ENCODE peak calls at places on chromosome 9, in ten cellular contexts. One of them, this sample, is unnamed.

GRCh38 chr9:104276709-104277245 is 182.7 kb downstream of the SMC2 start:
- DNase-seq in T-helper 1 cell: no peak
- DNase-seq in stimulated activated CD4-positive, alpha-beta T cell treated with anti-CD3 and anti-CD28 coated beads, Interleukin-15, amount 100 ng/mL, for 1 hour: no peak
- DNase-seq in vagina: no peak
- DNase-seq in activated effector memory CD4-positive, alpha-beta T cell treated with anti-CD3 and anti-CD28 coated beads, Interleukin-2, amount 50 U/mL, for 16 hours: no peak
- DNase-seq in neural crest cell: no peak
- DNase-seq in A549: no peak
- DNase-seq in HCEC 1CT: peak
- DNase-seq in DMS 273 treated with DMSO at 0.1 percent for 48 hours: no peak
- DNase-seq in hepatic stellate cell: peak
- DNase-seq in this sample: no peak

GRCh38 chr9:22256381-22256780 is 190.2 kb upstream of the DMRTA1 start:
- DNase-seq in vagina: no peak
- DNase-seq in hepatic stellate cell: no peak
- DNase-seq in stimulated activated CD4-positive, alpha-beta T cell treated with anti-CD3 and anti-CD28 coated beads, Interleukin-15, amount 100 ng/mL, for 1 hour: no peak
- DNase-seq in A549: no peak
- DNase-seq in neural crest cell: no peak
- DNase-seq in activated effector memory CD4-positive, alpha-beta T cell treated with anti-CD3 and anti-CD28 coated beads, Interleukin-2, amount 50 U/mL, for 16 hours: no peak
- DNase-seq in T-helper 1 cell: no peak
- DNase-seq in HCEC 1CT: no peak
- DNase-seq in DMS 273 treated with DMSO at 0.1 percent for 48 hours: no peak
- DNase-seq in this sample: no peak

GRCh38 chr9:136521541-136521940 is 24.3 kb downstream of the NOTCH1 start:
- DNase-seq in neural crest cell: no peak
- DNase-seq in hepatic stellate cell: no peak
- DNase-seq in HCEC 1CT: no peak
- DNase-seq in T-helper 1 cell: no peak
- DNase-seq in DMS 273 treated with DMSO at 0.1 percent for 48 hours: no peak
- DNase-seq in A549: no peak
- DNase-seq in vagina: no peak
- DNase-seq in activated effector memory CD4-positive, alpha-beta T cell treated with anti-CD3 and anti-CD28 coated beads, Interleukin-2, amount 50 U/mL, for 16 hours: no peak
- DNase-seq in stimulated activated CD4-positive, alpha-beta T cell treated with anti-CD3 and anti-CD28 coated beads, Interleukin-15, amount 100 ng/mL, for 1 hour: no peak
- DNase-seq in this sample: no peak

GRCh38 chr9:15104826-15105420 is 194.7 kb upstream of the FREM1 start:
- DNase-seq in A549: peak
- DNase-seq in T-helper 1 cell: peak
- DNase-seq in stimulated activated CD4-positive, alpha-beta T cell treated with anti-CD3 and anti-CD28 coated beads, Interleukin-15, amount 100 ng/mL, for 1 hour: no peak
- DNase-seq in activated effector memory CD4-positive, alpha-beta T cell treated with anti-CD3 and anti-CD28 coated beads, Interleukin-2, amount 50 U/mL, for 16 hours: peak
- DNase-seq in hepatic stellate cell: peak
- DNase-seq in HCEC 1CT: peak
- DNase-seq in DMS 273 treated with DMSO at 0.1 percent for 48 hours: peak
- DNase-seq in neural crest cell: peak
- DNase-seq in vagina: no peak
- DNase-seq in this sample: peak

GRCh38 chr9:18159254-18159653 is 314.7 kb upstream of the ADAMTSL1 start:
- DNase-seq in neural crest cell: no peak
- DNase-seq in A549: no peak
- DNase-seq in T-helper 1 cell: no peak
- DNase-seq in activated effector memory CD4-positive, alpha-beta T cell treated with anti-CD3 and anti-CD28 coated beads, Interleukin-2, amount 50 U/mL, for 16 hours: no peak
- DNase-seq in DMS 273 treated with DMSO at 0.1 percent for 48 hours: no peak
- DNase-seq in vagina: no peak
- DNase-seq in hepatic stellate cell: no peak
- DNase-seq in HCEC 1CT: no peak
- DNase-seq in stimulated activated CD4-positive, alpha-beta T cell treated with anti-CD3 and anti-CD28 coated beads, Interleukin-15, amount 100 ng/mL, for 1 hour: no peak
- DNase-seq in this sample: no peak

GRCh38 chr9:124764774-124765438 is 6.2 kb downstream of the NR6A1 start:
- DNase-seq in DMS 273 treated with DMSO at 0.1 percent for 48 hours: peak
- DNase-seq in activated effector memory CD4-positive, alpha-beta T cell treated with anti-CD3 and anti-CD28 coated beads, Interleukin-2, amount 50 U/mL, for 16 hours: no peak
- DNase-seq in hepatic stellate cell: no peak
- DNase-seq in stimulated activated CD4-positive, alpha-beta T cell treated with anti-CD3 and anti-CD28 coated beads, Interleukin-15, amount 100 ng/mL, for 1 hour: no peak
- DNase-seq in T-helper 1 cell: no peak
- DNase-seq in HCEC 1CT: peak
- DNase-seq in neural crest cell: no peak
- DNase-seq in A549: peak
- DNase-seq in vagina: no peak
- DNase-seq in this sample: no peak

GRCh38 chr9:37134166-37134565 is 13.8 kb downstream of the ZCCHC7 start:
- DNase-seq in hepatic stellate cell: no peak
- DNase-seq in activated effector memory CD4-positive, alpha-beta T cell treated with anti-CD3 and anti-CD28 coated beads, Interleukin-2, amount 50 U/mL, for 16 hours: no peak
- DNase-seq in neural crest cell: no peak
- DNase-seq in DMS 273 treated with DMSO at 0.1 percent for 48 hours: no peak
- DNase-seq in stimulated activated CD4-positive, alpha-beta T cell treated with anti-CD3 and anti-CD28 coated beads, Interleukin-15, amount 100 ng/mL, for 1 hour: no peak
- DNase-seq in HCEC 1CT: no peak
- DNase-seq in vagina: no peak
- DNase-seq in T-helper 1 cell: no peak
- DNase-seq in A549: no peak
- DNase-seq in this sample: no peak

GRCh38 chr9:74443036-74443750 is 53.9 kb upstream of the RORB start:
- DNase-seq in vagina: no peak
- DNase-seq in stimulated activated CD4-positive, alpha-beta T cell treated with anti-CD3 and anti-CD28 coated beads, Interleukin-15, amount 100 ng/mL, for 1 hour: no peak
- DNase-seq in T-helper 1 cell: no peak
- DNase-seq in hepatic stellate cell: no peak
- DNase-seq in HCEC 1CT: peak
- DNase-seq in neural crest cell: no peak
- DNase-seq in A549: no peak
- DNase-seq in activated effector memory CD4-positive, alpha-beta T cell treated with anti-CD3 and anti-CD28 coated beads, Interleukin-2, amount 50 U/mL, for 16 hours: no peak
- DNase-seq in DMS 273 treated with DMSO at 0.1 percent for 48 hours: no peak
- DNase-seq in this sample: no peak

GRCh38 chr9:86795861-86796497 is 151.3 kb downstream of the GAS1 start:
- DNase-seq in stimulated activated CD4-positive, alpha-beta T cell treated with anti-CD3 and anti-CD28 coated beads, Interleukin-15, amount 100 ng/mL, for 1 hour: no peak
- DNase-seq in neural crest cell: no peak
- DNase-seq in T-helper 1 cell: no peak
- DNase-seq in A549: no peak
- DNase-seq in HCEC 1CT: peak
- DNase-seq in activated effector memory CD4-positive, alpha-beta T cell treated with anti-CD3 and anti-CD28 coated beads, Interleukin-2, amount 50 U/mL, for 16 hours: no peak
- DNase-seq in vagina: no peak
- DNase-seq in DMS 273 treated with DMSO at 0.1 percent for 48 hours: no peak
- DNase-seq in hepatic stellate cell: no peak
- DNase-seq in this sample: peak

GRCh38 chr9:96122756-96123155 is 179.2 kb downstream of the HSD17B3 start:
- DNase-seq in DMS 273 treated with DMSO at 0.1 percent for 48 hours: no peak
- DNase-seq in vagina: no peak
- DNase-seq in hepatic stellate cell: peak
- DNase-seq in T-helper 1 cell: no peak
- DNase-seq in neural crest cell: no peak
- DNase-seq in stimulated activated CD4-positive, alpha-beta T cell treated with anti-CD3 and anti-CD28 coated beads, Interleukin-15, amount 100 ng/mL, for 1 hour: no peak
- DNase-seq in A549: no peak
- DNase-seq in HCEC 1CT: peak
- DNase-seq in activated effector memory CD4-positive, alpha-beta T cell treated with anti-CD3 and anti-CD28 coated beads, Interleukin-2, amount 50 U/mL, for 16 hours: no peak
- DNase-seq in this sample: no peak

GRCh38 chr9:122342323-122343050 is 28.3 kb upstream of the PTGS1 start:
- DNase-seq in hepatic stellate cell: no peak
- DNase-seq in HCEC 1CT: no peak
- DNase-seq in neural crest cell: no peak
- DNase-seq in T-helper 1 cell: no peak
- DNase-seq in vagina: no peak
- DNase-seq in A549: no peak
- DNase-seq in stimulated activated CD4-positive, alpha-beta T cell treated with anti-CD3 and anti-CD28 coated beads, Interleukin-15, amount 100 ng/mL, for 1 hour: no peak
- DNase-seq in activated effector memory CD4-positive, alpha-beta T cell treated with anti-CD3 and anti-CD28 coated beads, Interleukin-2, amount 50 U/mL, for 16 hours: no peak
- DNase-seq in DMS 273 treated with DMSO at 0.1 percent for 48 hours: no peak
- DNase-seq in this sample: peak

GRCh38 chr9:96100385-96100978 is 201.5 kb downstream of the HSD17B3 start:
- DNase-seq in T-helper 1 cell: no peak
- DNase-seq in hepatic stellate cell: no peak
- DNase-seq in A549: no peak
- DNase-seq in DMS 273 treated with DMSO at 0.1 percent for 48 hours: no peak
- DNase-seq in vagina: no peak
- DNase-seq in HCEC 1CT: no peak
- DNase-seq in neural crest cell: peak
- DNase-seq in stimulated activated CD4-positive, alpha-beta T cell treated with anti-CD3 and anti-CD28 coated beads, Interleukin-15, amount 100 ng/mL, for 1 hour: no peak
- DNase-seq in activated effector memory CD4-positive, alpha-beta T cell treated with anti-CD3 and anti-CD28 coated beads, Interleukin-2, amount 50 U/mL, for 16 hours: no peak
- DNase-seq in this sample: no peak

GRCh38 chr9:78860806-78861475 is 564.0 kb downstream of the PSAT1 start:
- DNase-seq in A549: no peak
- DNase-seq in vagina: no peak
- DNase-seq in hepatic stellate cell: no peak
- DNase-seq in neural crest cell: no peak
- DNase-seq in stimulated activated CD4-positive, alpha-beta T cell treated with anti-CD3 and anti-CD28 coated beads, Interleukin-15, amount 100 ng/mL, for 1 hour: no peak
- DNase-seq in T-helper 1 cell: no peak
- DNase-seq in DMS 273 treated with DMSO at 0.1 percent for 48 hours: no peak
- DNase-seq in HCEC 1CT: peak
- DNase-seq in activated effector memory CD4-positive, alpha-beta T cell treated with anti-CD3 and anti-CD28 coated beads, Interleukin-2, amount 50 U/mL, for 16 hours: no peak
- DNase-seq in this sample: no peak

GRCh38 chr9:92620870-92621269 is 49.1 kb downstream of the IPPK start:
- DNase-seq in A549: no peak
- DNase-seq in HCEC 1CT: no peak
- DNase-seq in stimulated activated CD4-positive, alpha-beta T cell treated with anti-CD3 and anti-CD28 coated beads, Interleukin-15, amount 100 ng/mL, for 1 hour: no peak
- DNase-seq in hepatic stellate cell: no peak
- DNase-seq in DMS 273 treated with DMSO at 0.1 percent for 48 hours: no peak
- DNase-seq in vagina: peak
- DNase-seq in neural crest cell: no peak
- DNase-seq in T-helper 1 cell: no peak
- DNase-seq in activated effector memory CD4-positive, alpha-beta T cell treated with anti-CD3 and anti-CD28 coated beads, Interleukin-2, amount 50 U/mL, for 16 hours: no peak
- DNase-seq in this sample: no peak

GRCh38 chr9:80251778-80252177 is 680.0 kb downstream of the TLE4 start:
- DNase-seq in vagina: no peak
- DNase-seq in activated effector memory CD4-positive, alpha-beta T cell treated with anti-CD3 and anti-CD28 coated beads, Interleukin-2, amount 50 U/mL, for 16 hours: no peak
- DNase-seq in neural crest cell: no peak
- DNase-seq in A549: no peak
- DNase-seq in T-helper 1 cell: no peak
- DNase-seq in HCEC 1CT: no peak
- DNase-seq in stimulated activated CD4-positive, alpha-beta T cell treated with anti-CD3 and anti-CD28 coated beads, Interleukin-15, amount 100 ng/mL, for 1 hour: no peak
- DNase-seq in hepatic stellate cell: no peak
- DNase-seq in DMS 273 treated with DMSO at 0.1 percent for 48 hours: no peak
- DNase-seq in this sample: no peak

GRCh38 chr9:131100445-131100844 is 4.1 kb downstream of the AIF1L start:
- DNase-seq in A549: no peak
- DNase-seq in DMS 273 treated with DMSO at 0.1 percent for 48 hours: no peak
- DNase-seq in HCEC 1CT: no peak
- DNase-seq in activated effector memory CD4-positive, alpha-beta T cell treated with anti-CD3 and anti-CD28 coated beads, Interleukin-2, amount 50 U/mL, for 16 hours: no peak
- DNase-seq in stimulated activated CD4-positive, alpha-beta T cell treated with anti-CD3 and anti-CD28 coated beads, Interleukin-15, amount 100 ng/mL, for 1 hour: no peak
- DNase-seq in hepatic stellate cell: no peak
- DNase-seq in T-helper 1 cell: no peak
- DNase-seq in vagina: no peak
- DNase-seq in neural crest cell: no peak
- DNase-seq in this sample: no peak

GRCh38 chr9:87596862-87597261 is 99.2 kb downstream of the DAPK1 start:
- DNase-seq in T-helper 1 cell: no peak
- DNase-seq in A549: no peak
- DNase-seq in activated effector memory CD4-positive, alpha-beta T cell treated with anti-CD3 and anti-CD28 coated beads, Interleukin-2, amount 50 U/mL, for 16 hours: no peak
- DNase-seq in stimulated activated CD4-positive, alpha-beta T cell treated with anti-CD3 and anti-CD28 coated beads, Interleukin-15, amount 100 ng/mL, for 1 hour: no peak
- DNase-seq in HCEC 1CT: no peak
- DNase-seq in hepatic stellate cell: no peak
- DNase-seq in neural crest cell: no peak
- DNase-seq in vagina: no peak
- DNase-seq in DMS 273 treated with DMSO at 0.1 percent for 48 hours: no peak
- DNase-seq in this sample: no peak

GRCh38 chr9:14508884-14509283 is 184.3 kb downstream of the ZDHHC21 start:
- DNase-seq in T-helper 1 cell: no peak
- DNase-seq in neural crest cell: no peak
- DNase-seq in A549: no peak
- DNase-seq in HCEC 1CT: no peak
- DNase-seq in DMS 273 treated with DMSO at 0.1 percent for 48 hours: no peak
- DNase-seq in activated effector memory CD4-positive, alpha-beta T cell treated with anti-CD3 and anti-CD28 coated beads, Interleukin-2, amount 50 U/mL, for 16 hours: no peak
- DNase-seq in stimulated activated CD4-positive, alpha-beta T cell treated with anti-CD3 and anti-CD28 coated beads, Interleukin-15, amount 100 ng/mL, for 1 hour: no peak
- DNase-seq in vagina: no peak
- DNase-seq in hepatic stellate cell: no peak
- DNase-seq in this sample: no peak

GRCh38 chr9:133689151-133689763 is 48.9 kb downstream of the SARDH start:
- DNase-seq in activated effector memory CD4-positive, alpha-beta T cell treated with anti-CD3 and anti-CD28 coated beads, Interleukin-2, amount 50 U/mL, for 16 hours: no peak
- DNase-seq in neural crest cell: no peak
- DNase-seq in stimulated activated CD4-positive, alpha-beta T cell treated with anti-CD3 and anti-CD28 coated beads, Interleukin-15, amount 100 ng/mL, for 1 hour: no peak
- DNase-seq in DMS 273 treated with DMSO at 0.1 percent for 48 hours: no peak
- DNase-seq in HCEC 1CT: no peak
- DNase-seq in vagina: no peak
- DNase-seq in A549: no peak
- DNase-seq in T-helper 1 cell: no peak
- DNase-seq in hepatic stellate cell: no peak
- DNase-seq in this sample: no peak

GRCh38 chr9:136312436-136312835 is 8.5 kb upstream of the CCDC187 start:
- DNase-seq in stimulated activated CD4-positive, alpha-beta T cell treated with anti-CD3 and anti-CD28 coated beads, Interleukin-15, amount 100 ng/mL, for 1 hour: peak
- DNase-seq in T-helper 1 cell: peak
- DNase-seq in neural crest cell: no peak
- DNase-seq in DMS 273 treated with DMSO at 0.1 percent for 48 hours: no peak
- DNase-seq in vagina: no peak
- DNase-seq in activated effector memory CD4-positive, alpha-beta T cell treated with anti-CD3 and anti-CD28 coated beads, Interleukin-2, amount 50 U/mL, for 16 hours: peak
- DNase-seq in A549: peak
- DNase-seq in HCEC 1CT: no peak
- DNase-seq in hepatic stellate cell: peak
- DNase-seq in this sample: peak

GRCh38 chr9:34334916-34335315 is 5.5 kb downstream of the NUDT2 start:
- DNase-seq in hepatic stellate cell: no peak
- DNase-seq in T-helper 1 cell: no peak
- DNase-seq in DMS 273 treated with DMSO at 0.1 percent for 48 hours: no peak
- DNase-seq in A549: no peak
- DNase-seq in activated effector memory CD4-positive, alpha-beta T cell treated with anti-CD3 and anti-CD28 coated beads, Interleukin-2, amount 50 U/mL, for 16 hours: no peak
- DNase-seq in vagina: no peak
- DNase-seq in HCEC 1CT: no peak
- DNase-seq in neural crest cell: no peak
- DNase-seq in stimulated activated CD4-positive, alpha-beta T cell treated with anti-CD3 and anti-CD28 coated beads, Interleukin-15, amount 100 ng/mL, for 1 hour: no peak
- DNase-seq in this sample: no peak

GRCh38 chr9:137458194-137459146 is 664 bp downstream of the NSMF start:
- DNase-seq in vagina: no peak
- DNase-seq in activated effector memory CD4-positive, alpha-beta T cell treated with anti-CD3 and anti-CD28 coated beads, Interleukin-2, amount 50 U/mL, for 16 hours: no peak
- DNase-seq in A549: no peak
- DNase-seq in DMS 273 treated with DMSO at 0.1 percent for 48 hours: peak
- DNase-seq in neural crest cell: no peak
- DNase-seq in HCEC 1CT: no peak
- DNase-seq in T-helper 1 cell: no peak
- DNase-seq in hepatic stellate cell: peak
- DNase-seq in stimulated activated CD4-positive, alpha-beta T cell treated with anti-CD3 and anti-CD28 coated beads, Interleukin-15, amount 100 ng/mL, for 1 hour: no peak
- DNase-seq in this sample: peak

GRCh38 chr9:134533850-134534585 is 107.6 kb upstream of the COL5A1 start:
- DNase-seq in activated effector memory CD4-positive, alpha-beta T cell treated with anti-CD3 and anti-CD28 coated beads, Interleukin-2, amount 50 U/mL, for 16 hours: no peak
- DNase-seq in T-helper 1 cell: no peak
- DNase-seq in vagina: no peak
- DNase-seq in stimulated activated CD4-positive, alpha-beta T cell treated with anti-CD3 and anti-CD28 coated beads, Interleukin-15, amount 100 ng/mL, for 1 hour: no peak
- DNase-seq in A549: no peak
- DNase-seq in neural crest cell: no peak
- DNase-seq in DMS 273 treated with DMSO at 0.1 percent for 48 hours: no peak
- DNase-seq in hepatic stellate cell: no peak
- DNase-seq in HCEC 1CT: no peak
- DNase-seq in this sample: no peak

GRCh38 chr9:36149197-36149596 is 12.7 kb downstream of the GLIPR2 start:
- DNase-seq in activated effector memory CD4-positive, alpha-beta T cell treated with anti-CD3 and anti-CD28 coated beads, Interleukin-2, amount 50 U/mL, for 16 hours: no peak
- DNase-seq in HCEC 1CT: peak
- DNase-seq in vagina: no peak
- DNase-seq in DMS 273 treated with DMSO at 0.1 percent for 48 hours: no peak
- DNase-seq in A549: no peak
- DNase-seq in T-helper 1 cell: no peak
- DNase-seq in stimulated activated CD4-positive, alpha-beta T cell treated with anti-CD3 and anti-CD28 coated beads, Interleukin-15, amount 100 ng/mL, for 1 hour: no peak
- DNase-seq in hepatic stellate cell: peak
- DNase-seq in neural crest cell: no peak
- DNase-seq in this sample: no peak

This sample was measured in neural progenitor cell.